ENCODE peak calls at places on chromosomes 5 and 9, in five cellular contexts. One of them, this sample, is unnamed.

GRCh38 chr5:107456281-107456715 is 214.4 kb downstream of the EFNA5 start:
- DNase-seq in PC-3: no peak
- DNase-seq in psoas muscle: no peak
- DNase-seq in lower leg skin: no peak
- DNase-seq in GM23338: no peak
- DNase-seq in this sample: no peak

GRCh38 chr5:1706021-1706420 is 93.6 kb downstream of the MRPL36 start:
- DNase-seq in PC-3: no peak
- DNase-seq in psoas muscle: no peak
- DNase-seq in lower leg skin: peak
- DNase-seq in GM23338: no peak
- DNase-seq in this sample: no peak

GRCh38 chr9:37575921-37576721 is at the start of gene FBXO10:
- DNase-seq in PC-3: peak
- DNase-seq in psoas muscle: peak
- DNase-seq in lower leg skin: peak
- DNase-seq in GM23338: peak
- DNase-seq in this sample: no peak

GRCh38 chr5:87780831-87781760 is 368.4 kb upstream of the CCNH start:
- DNase-seq in PC-3: peak
- DNase-seq in psoas muscle: peak
- DNase-seq in lower leg skin: peak
- DNase-seq in GM23338: peak
- DNase-seq in this sample: peak

GRCh38 chr5:157459715-157460599 is at the start of gene NIPAL4:
- DNase-seq in PC-3: no peak
- DNase-seq in psoas muscle: no peak
- DNase-seq in lower leg skin: no peak
- DNase-seq in GM23338: peak
- DNase-seq in this sample: no peak

GRCh38 chr5:136375920-136376319 is 10.6 kb upstream of the TRPC7 start:
- DNase-seq in PC-3: peak
- DNase-seq in psoas muscle: no peak
- DNase-seq in lower leg skin: no peak
- DNase-seq in GM23338: no peak
- DNase-seq in this sample: peak

GRCh38 chr5:43425965-43426364 is 13.8 kb upstream of the CCL28 start:
- DNase-seq in PC-3: peak
- DNase-seq in psoas muscle: no peak
- DNase-seq in lower leg skin: peak
- DNase-seq in GM23338: no peak
- DNase-seq in this sample: peak

GRCh38 chr9:110640736-110641135 is 27.9 kb upstream of the MUSK start:
- DNase-seq in PC-3: peak
- DNase-seq in psoas muscle: no peak
- DNase-seq in lower leg skin: no peak
- DNase-seq in GM23338: no peak
- DNase-seq in this sample: no peak

GRCh38 chr9:137836831-137837241 is 40.7 kb upstream of the CACNA1B start:
- DNase-seq in PC-3: no peak
- DNase-seq in psoas muscle: no peak
- DNase-seq in lower leg skin: no peak
- DNase-seq in GM23338: peak
- DNase-seq in this sample: no peak

GRCh38 chr5:36440300-36440699 is 138.6 kb upstream of the RANBP3L start:
- DNase-seq in PC-3: no peak
- DNase-seq in psoas muscle: no peak
- DNase-seq in lower leg skin: no peak
- DNase-seq in GM23338: no peak
- DNase-seq in this sample: no peak

GRCh38 chr5:35046754-35047153 is 995 bp downstream of the AGXT2 start:
- DNase-seq in PC-3: peak
- DNase-seq in psoas muscle: no peak
- DNase-seq in lower leg skin: no peak
- DNase-seq in GM23338: no peak
- DNase-seq in this sample: no peak

GRCh38 chr5:159096555-159097460 is 2.9 kb downstream of the EBF1 start:
- DNase-seq in PC-3: no peak
- DNase-seq in psoas muscle: no peak
- DNase-seq in lower leg skin: no peak
- DNase-seq in GM23338: peak
- DNase-seq in this sample: no peak

GRCh38 chr5:54360089-54360488 is 49.7 kb upstream of the ARL15 start:
- DNase-seq in PC-3: peak
- DNase-seq in psoas muscle: no peak
- DNase-seq in lower leg skin: peak
- DNase-seq in GM23338: peak
- DNase-seq in this sample: peak

GRCh38 chr9:118515947-118516346 is 811.7 kb downstream of the TLR4 start:
- DNase-seq in PC-3: no peak
- DNase-seq in psoas muscle: no peak
- DNase-seq in lower leg skin: no peak
- DNase-seq in GM23338: no peak
- DNase-seq in this sample: no peak

GRCh38 chr9:99811172-99811571 is 10.5 kb upstream of the NR4A3 start:
- DNase-seq in PC-3: no peak
- DNase-seq in psoas muscle: no peak
- DNase-seq in lower leg skin: no peak
- DNase-seq in GM23338: no peak
- DNase-seq in this sample: no peak

GRCh38 chr5:68292316-68292715 is 76.8 kb downstream of the PIK3R1 start:
- DNase-seq in PC-3: no peak
- DNase-seq in psoas muscle: no peak
- DNase-seq in lower leg skin: no peak
- DNase-seq in GM23338: no peak
- DNase-seq in this sample: no peak

GRCh38 chr5:158877124-158877581 is 222.6 kb downstream of the EBF1 start:
- DNase-seq in PC-3: no peak
- DNase-seq in psoas muscle: no peak
- DNase-seq in lower leg skin: no peak
- DNase-seq in GM23338: no peak
- DNase-seq in this sample: no peak

GRCh38 chr5:1930880-1931589 is 48.3 kb upstream of the IRX4 start:
- DNase-seq in PC-3: no peak
- DNase-seq in psoas muscle: peak
- DNase-seq in lower leg skin: no peak
- DNase-seq in GM23338: peak
- DNase-seq in this sample: no peak

GRCh38 chr9:116096853-116097252 is 56.7 kb upstream of the PAPPA start:
- DNase-seq in PC-3: peak
- DNase-seq in psoas muscle: no peak
- DNase-seq in lower leg skin: no peak
- DNase-seq in GM23338: peak
- DNase-seq in this sample: no peak

GRCh38 chr5:143094087-143094511 is 309.4 kb downstream of the NR3C1 start:
- DNase-seq in PC-3: no peak
- DNase-seq in psoas muscle: no peak
- DNase-seq in lower leg skin: no peak
- DNase-seq in GM23338: peak
- DNase-seq in this sample: no peak

GRCh38 chr9:133706651-133707050 is 31.5 kb downstream of the SARDH start:
- DNase-seq in PC-3: no peak
- DNase-seq in psoas muscle: no peak
- DNase-seq in lower leg skin: no peak
- DNase-seq in GM23338: no peak
- DNase-seq in this sample: no peak
- H3K4me3 ChIP-seq in PC-3: no peak
- H3K4me3 ChIP-seq in psoas muscle: no peak
- H3K4me3 ChIP-seq in lower leg skin: no peak
- H3K4me3 ChIP-seq in GM23338: no peak
- H3K4me3 ChIP-seq in this sample: no peak

GRCh38 chr5:133981714-133982113 is 13.3 kb upstream of the C5orf15 start:
- DNase-seq in PC-3: no peak
- DNase-seq in psoas muscle: no peak
- DNase-seq in lower leg skin: no peak
- DNase-seq in GM23338: no peak
- DNase-seq in this sample: no peak
- TF ChIP-seq CTCF in PC-3: no peak
- TF ChIP-seq CTCF in psoas muscle: no peak
- TF ChIP-seq CTCF in lower leg skin: no peak
- TF ChIP-seq CTCF in GM23338: no peak
- TF ChIP-seq CTCF in this sample: peak

DNA sequence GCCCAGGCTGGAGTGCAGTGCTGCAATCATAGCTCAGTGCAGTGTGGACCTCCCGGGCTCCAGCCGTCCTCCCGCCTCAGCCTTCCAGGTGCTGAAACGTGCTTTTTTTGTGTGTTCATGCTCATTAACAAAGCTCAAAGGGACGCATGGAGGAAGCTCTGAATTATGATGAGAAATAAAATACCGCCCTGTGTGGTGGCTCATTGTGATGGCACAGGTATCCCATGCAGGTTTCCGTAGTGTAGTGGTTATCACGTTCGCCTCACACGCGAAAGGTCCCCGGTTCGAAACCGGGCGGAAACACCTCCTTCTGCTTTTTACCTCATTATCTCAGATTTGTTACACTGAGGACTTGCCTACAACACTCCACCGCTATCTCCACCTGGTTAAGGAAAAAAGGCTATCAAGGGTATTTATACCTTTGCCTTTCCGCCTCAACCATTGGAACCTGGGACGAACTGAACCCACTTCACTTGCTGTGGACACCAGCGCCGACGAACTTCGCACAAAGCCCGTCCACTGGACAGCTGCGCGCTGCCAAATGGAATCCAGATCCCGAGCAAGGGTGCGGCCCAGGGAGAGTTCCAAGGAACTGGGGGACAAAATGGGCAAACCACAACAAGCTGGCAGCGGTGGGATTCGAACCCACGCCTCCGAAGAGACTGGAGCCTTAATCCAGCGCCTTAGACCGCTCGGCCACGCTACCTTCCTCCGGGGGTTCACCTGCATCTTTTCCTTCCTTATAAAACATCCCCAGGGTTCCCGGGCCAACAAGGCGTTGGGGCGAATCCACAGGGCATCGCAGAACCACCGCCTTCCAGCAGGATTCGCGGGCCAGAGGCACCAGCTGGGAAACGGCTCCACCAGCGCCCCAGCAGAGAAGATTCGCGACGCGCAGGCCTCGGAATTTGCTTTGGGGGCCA is 26.3 kb downstream of the OR2V2 start:
- DNase-seq in PC-3: peak
- DNase-seq in psoas muscle: no peak
- DNase-seq in lower leg skin: no peak
- DNase-seq in GM23338: peak
- DNase-seq in this sample: no peak
- H3K4me3 ChIP-seq in PC-3: peak
- H3K4me3 ChIP-seq in psoas muscle: peak
- H3K4me3 ChIP-seq in lower leg skin: no peak
- H3K4me3 ChIP-seq in GM23338: peak
- H3K4me3 ChIP-seq in this sample: peak

GRCh38 chr9:32348289-32348688 is 36.2 kb upstream of the ACO1 start:
- DNase-seq in PC-3: no peak
- DNase-seq in psoas muscle: no peak
- DNase-seq in lower leg skin: no peak
- DNase-seq in GM23338: no peak
- DNase-seq in this sample: no peak

GRCh38 chr9:32351845-32352244 is 32.6 kb upstream of the ACO1 start:
- DNase-seq in PC-3: peak
- DNase-seq in psoas muscle: no peak
- DNase-seq in lower leg skin: no peak
- DNase-seq in GM23338: peak
- DNase-seq in this sample: no peak

GRCh38 chr9:32345243-32345642 is 39.2 kb upstream of the ACO1 start:
- DNase-seq in PC-3: no peak
- DNase-seq in psoas muscle: no peak
- DNase-seq in lower leg skin: no peak
- DNase-seq in GM23338: peak
- DNase-seq in this sample: no peak

GRCh38 chr9:32350682-32351081 is 33.8 kb upstream of the ACO1 start:
- DNase-seq in PC-3: peak
- DNase-seq in psoas muscle: no peak
- DNase-seq in lower leg skin: no peak
- DNase-seq in GM23338: peak
- DNase-seq in this sample: no peak
- TF ChIP-seq CTCF in PC-3: peak
- TF ChIP-seq CTCF in psoas muscle: peak
- TF ChIP-seq CTCF in lower leg skin: no peak
- TF ChIP-seq CTCF in GM23338: peak
- TF ChIP-seq CTCF in this sample: peak

GRCh38 chr9:4987996-4988421 is 2.9 kb downstream of the JAK2 start:
- DNase-seq in PC-3: peak
- DNase-seq in psoas muscle: no peak
- DNase-seq in lower leg skin: peak
- DNase-seq in GM23338: peak
- DNase-seq in this sample: peak
- H3K4me3 ChIP-seq in PC-3: peak
- H3K4me3 ChIP-seq in psoas muscle: peak
- H3K4me3 ChIP-seq in lower leg skin: no peak
- H3K4me3 ChIP-seq in GM23338: no peak
- H3K4me3 ChIP-seq in this sample: no peak

GRCh38 chr5:142013734-142014495 is 1.1 kb upstream of the GNPDA1 start:
- DNase-seq in PC-3: peak
- DNase-seq in psoas muscle: peak
- DNase-seq in lower leg skin: peak
- DNase-seq in GM23338: no peak
- DNase-seq in this sample: peak
- TF ChIP-seq CTCF in PC-3: no peak
- TF ChIP-seq CTCF in psoas muscle: no peak
- TF ChIP-seq CTCF in lower leg skin: no peak
- TF ChIP-seq CTCF in GM23338: no peak
- TF ChIP-seq CTCF in this sample: no peak

GRCh38 chr9:113472199-113472598 is 8.7 kb downstream of the RGS3 start:
- DNase-seq in PC-3: no peak
- DNase-seq in psoas muscle: no peak
- DNase-seq in lower leg skin: no peak
- DNase-seq in GM23338: no peak
- DNase-seq in this sample: no peak
- H3K4me3 ChIP-seq in PC-3: no peak
- H3K4me3 ChIP-seq in psoas muscle: no peak
- H3K4me3 ChIP-seq in lower leg skin: no peak
- H3K4me3 ChIP-seq in GM23338: no peak
- H3K4me3 ChIP-seq in this sample: no peak

This sample was measured in epithelial cell of proximal tubule.